ENCODE peak calls at places on chromosomes 12 and 14, in four cellular contexts. O is SK-N-SH, H is HepG2, M is GM12878. R is an unnamed sample.
A peak's percentile ranks its signal among the peaks of the same experiment; 100 is the strongest.

GRCh38 chr12:55703288-55703687 is 4.4 kb downstream of the ITGA7 start:
- DNase-seq in H (no peak), O (no peak), M (no peak), R (no peak)

GRCh38 chr14:103395245-103395644 is 10.0 kb downstream of the MARK3 start:
- DNase-seq in H (no peak), M (no peak), O (no peak), R (no peak)

GRCh38 chr12:46983959-46984833 is 95.2 kb upstream of the PCED1B start:
- DNase-seq in O (peak; percentile 27), M (peak; percentile 2), H (peak; percentile 51), R (peak; percentile 17)

GRCh38 chr14:65792208-65792905 is 379.8 kb downstream of the FUT8 start:
- DNase-seq in O (peak; percentile 11), M (no peak), H (no peak), R (no peak)

GRCh38 chr12:75103822-75104221 is 105.8 kb downstream of the KCNC2 start:
- DNase-seq in H (no peak), M (no peak), O (no peak), R (no peak)

GRCh38 chr12:58491296-58491695 is 429.0 kb downstream of the LRIG3 start:
- DNase-seq in M (no peak), H (no peak), O (no peak), R (no peak)

GRCh38 chr14:34682787-34683321 is 31.5 kb downstream of the CFL2 start:
- DNase-seq in H (no peak), M (no peak), O (no peak), R (no peak)

GRCh38 chr14:37622231-37622923 is 26.9 kb downstream of the TTC6 start:
- DNase-seq in O (no peak), H (no peak), M (no peak), R (no peak)

GRCh38 chr14:32397871-32398640 is 69.0 kb downstream of the AKAP6 start:
- DNase-seq in O (no peak), H (no peak), M (no peak), R (no peak)

GRCh38 chr14:58807271-58807670 is 169.5 kb downstream of the DACT1 start:
- DNase-seq in O (no peak), M (no peak), H (no peak), R (no peak)

GRCh38 chr12:69028941-69029729 is 96.2 kb upstream of the CPM start:
- DNase-seq in H (no peak), M (no peak), O (no peak), R (no peak)

GRCh38 chr12:132279184-132279889 is 50.1 kb downstream of the GALNT9 start:
- DNase-seq in M (no peak), O (peak; percentile 77), H (peak; percentile 81), R (peak; percentile 64)

GRCh38 chr12:2813573-2814185 is 1.2 kb downstream of the ITFG2 start:
- DNase-seq in H (peak; percentile 69), M (no peak), O (peak; percentile 78), R (peak; percentile 52)

GRCh38 chr14:102028733-102029132 is 58.1 kb downstream of the HSP90AA1 start:
- DNase-seq in H (no peak), O (no peak), M (no peak), R (no peak)

GRCh38 chr12:40622246-40622838 is 69.9 kb upstream of the CNTN1 start:
- DNase-seq in O (peak; percentile 56), H (peak; percentile 19), M (no peak), R (peak; percentile 11)

GRCh38 chr14:98175436-98175835 is 1096.6 kb downstream of the BCL11B start:
- DNase-seq in H (no peak), O (no peak), M (no peak), R (no peak)

GRCh38 chr14:104069541-104069940 is 16.0 kb upstream of the ASPG start:
- DNase-seq in M (no peak), O (no peak), H (no peak), R (no peak)

DNA sequence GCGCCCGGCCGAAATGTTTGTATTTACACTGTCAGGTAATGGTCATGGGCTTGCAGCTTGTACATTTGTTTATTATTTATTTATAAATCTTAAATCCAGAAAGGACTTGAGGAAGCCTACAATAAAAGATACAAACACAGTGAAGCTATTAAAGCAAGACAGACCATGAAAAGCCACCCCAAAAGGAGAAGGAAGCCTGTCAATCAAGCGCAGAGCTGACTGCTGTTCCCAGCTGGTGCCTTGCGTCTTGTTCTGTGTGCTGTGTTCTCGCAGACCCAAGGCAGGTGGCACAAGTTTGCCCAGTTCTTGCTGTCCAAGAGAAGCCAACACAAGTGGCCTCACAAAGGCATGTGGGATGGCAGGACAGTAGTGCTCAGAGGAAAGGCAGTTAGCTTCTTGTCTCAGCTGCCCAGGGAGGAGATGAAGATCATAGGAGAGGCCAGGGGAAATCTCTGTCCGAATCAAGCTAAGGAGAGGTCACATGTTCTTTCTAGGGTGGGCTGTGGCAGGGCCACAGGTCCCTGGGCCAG is 73.2 kb downstream of the SLC25A47 start:
- DNase-seq in M (no peak), O (no peak), H (no peak), R (no peak)
- H3K4me2 ChIP-seq in M (no peak overlapping the region), O (no peak overlapping the region), H (no peak overlapping the region), R (no peak overlapping the region)

DNA sequence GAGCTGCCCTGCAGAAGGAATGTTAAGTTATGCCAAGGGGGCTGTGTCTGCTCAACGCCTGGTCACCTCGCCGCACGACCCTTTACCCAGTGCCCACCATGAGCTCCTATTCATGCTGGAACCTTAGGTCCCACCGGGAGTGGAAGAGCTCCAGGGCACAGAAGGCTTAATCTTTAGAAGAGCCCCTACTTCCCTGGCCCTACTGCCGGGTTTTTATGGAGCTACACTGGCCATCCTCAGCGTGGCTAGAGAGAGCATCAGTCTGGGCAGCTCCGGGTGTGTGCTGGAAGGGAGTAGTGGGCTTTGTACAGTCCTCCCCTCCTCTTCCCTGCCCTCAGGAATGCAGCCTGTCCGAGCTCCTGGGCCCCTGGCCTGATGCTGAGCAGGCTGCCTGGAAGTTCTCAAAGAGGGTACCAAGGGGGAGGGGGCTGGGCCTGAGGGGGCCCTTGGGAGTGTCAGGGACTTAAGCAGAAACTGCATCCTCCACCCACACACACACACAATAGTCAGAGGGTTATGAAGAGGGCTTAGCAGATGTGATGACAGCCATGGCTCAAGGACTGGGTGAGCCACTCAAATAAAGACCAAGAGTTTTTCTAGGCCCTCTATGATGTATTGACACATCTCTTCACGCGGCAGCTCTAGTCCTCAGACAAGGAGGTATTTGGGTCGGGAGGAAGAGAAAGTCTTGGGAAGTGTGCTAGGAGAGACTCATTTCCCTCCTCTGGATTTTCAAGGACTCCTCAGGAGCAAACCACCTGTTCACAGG is 16.4 kb upstream of the FIGNL2 start:
- DNase-seq in O (peak; percentile 52), H (no peak), M (no peak), R (no peak)
- TF ChIP-seq FOXM1 in O (no peak), H (no peak), M (no peak), R (no peak)

GRCh38 chr12:28966049-28966778 is 182.9 kb upstream of the FAR2 start:
- DNase-seq in H (no peak), O (no peak), M (no peak), R (no peak)

GRCh38 chr12:28958553-28959195 is 190.4 kb upstream of the FAR2 start:
- DNase-seq in H (no peak), O (no peak), M (no peak), R (no peak)

GRCh38 chr12:28963554-28963953 is 185.5 kb upstream of the FAR2 start:
- DNase-seq in O (no peak), M (no peak), H (no peak), R (no peak)

GRCh38 chr12:28967426-28967825 is 181.7 kb upstream of the FAR2 start:
- DNase-seq in H (no peak), O (no peak), M (no peak), R (no peak)

DNA sequence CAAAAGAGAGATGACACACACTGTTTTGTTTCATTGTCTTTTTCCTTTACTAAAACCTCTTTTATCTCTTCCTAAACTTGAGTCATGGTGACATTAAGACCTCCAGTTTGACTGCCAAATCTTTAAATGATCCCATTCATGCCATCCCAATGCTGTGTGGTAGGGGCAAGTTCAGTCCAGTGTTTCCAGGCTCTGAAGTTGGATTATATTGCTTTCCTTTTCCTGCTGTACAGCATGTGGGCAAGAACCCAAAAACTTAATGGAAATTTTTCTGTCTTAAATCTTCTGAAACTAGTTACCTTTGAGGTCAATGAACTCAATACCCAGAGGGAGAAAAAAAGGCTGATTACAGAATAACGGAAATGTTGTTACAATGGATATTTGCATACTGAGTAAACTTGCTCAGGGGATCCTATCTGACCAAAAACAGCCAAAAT is 187.1 kb upstream of the FAR2 start:
- DNase-seq in M (no peak), H (no peak), O (no peak), R (no peak)
- H3K4me2 ChIP-seq in M (no peak overlapping the region), H (no peak overlapping the region), O (peak overlapping the region; percentile 42), R (no peak overlapping the region)

DNA sequence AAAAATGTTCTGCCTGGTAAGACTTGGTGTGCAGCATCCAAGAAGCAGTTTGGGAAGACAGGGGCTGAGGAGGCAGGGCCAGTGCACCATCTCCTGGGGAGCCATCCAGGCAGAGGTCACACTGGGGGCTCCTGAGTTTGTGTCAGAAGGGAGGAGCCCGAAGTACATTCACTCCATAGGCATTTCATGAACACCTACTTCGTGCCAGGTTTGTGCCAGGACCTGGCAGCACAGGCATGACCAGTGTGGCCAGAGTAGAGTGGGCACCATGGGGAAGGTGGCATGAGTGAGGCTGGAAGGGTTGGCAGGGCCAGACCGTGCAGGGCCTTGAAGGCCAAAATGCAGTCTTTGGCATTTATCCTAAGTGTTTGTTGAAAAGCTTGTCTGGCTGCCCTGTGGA is 86.5 kb upstream of the RIN3 start:
- DNase-seq in H (no peak), O (no peak), M (no peak), R (no peak)
- TF ChIP-seq FOXM1 in H (no peak), O (no peak), M (no peak), R (no peak)

GRCh38 chr14:92952497-92953298 is 29.7 kb downstream of the CHGA start:
- DNase-seq in M (no peak), H (no peak), O (no peak), R (no peak)

GRCh38 chr14:92954933-92955332 is 32.0 kb downstream of the CHGA start:
- DNase-seq in O (no peak), H (no peak), M (no peak), R (no peak)

GRCh38 chr14:92955381-92955780 is 32.4 kb downstream of the CHGA start:
- DNase-seq in H (no peak), M (no peak), O (no peak), R (no peak)

GRCh38 chr14:92951912-92952471 is 29.0 kb downstream of the CHGA start:
- DNase-seq in M (peak; percentile 37), H (peak; percentile 37), O (peak; percentile 93), R (peak; percentile 69)

DNA sequence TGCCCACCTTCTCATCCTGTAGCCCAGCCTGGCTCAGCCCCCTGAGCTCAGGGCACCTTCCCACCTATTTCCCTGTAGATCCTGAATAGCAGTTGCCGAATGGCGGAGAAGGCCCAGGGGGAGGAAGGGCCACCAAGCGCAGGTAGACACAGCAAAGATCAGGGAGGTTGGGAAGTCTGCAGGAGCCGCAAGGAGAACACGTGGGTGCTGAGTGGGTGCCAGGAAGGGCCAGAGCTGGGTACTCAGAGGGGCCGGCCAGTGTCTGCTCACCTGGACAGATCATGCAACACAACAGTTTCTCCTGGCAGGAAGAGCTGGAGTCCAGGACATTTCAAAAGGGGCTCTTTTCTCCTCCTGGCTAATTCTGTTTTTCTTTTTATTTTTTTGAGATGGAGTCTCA is 30.6 kb downstream of the CHGA start:
- DNase-seq in O (no peak), M (no peak), H (no peak), R (no peak)
- H3K4me2 ChIP-seq in O (no peak overlapping the region), M (no peak overlapping the region), H (no peak overlapping the region), R (no peak overlapping the region)

GRCh38 chr12:112575559-112576067 is 156.9 kb downstream of the PTPN11 start:
- DNase-seq in H (no peak), O (no peak), M (no peak), R (no peak)

GRCh38 chr12:112573151-112573550 is 154.4 kb downstream of the PTPN11 start:
- DNase-seq in M (no peak), O (no peak), H (no peak), R (no peak)

GRCh38 chr12:112574896-112575558 is 156.3 kb downstream of the PTPN11 start:
- DNase-seq in H (no peak), M (no peak), O (peak; percentile 57), R (no peak)

GRCh38 chr12:112577473-112578334 is 159.0 kb downstream of the PTPN11 start:
- DNase-seq in O (no peak), M (no peak), H (no peak), R (no peak)
- TF ChIP-seq FOXM1 in O (no peak), M (no peak), H (no peak), R (no peak)

R was measured in K562.